ENCODE peak calls at places on chromosomes 11 and 22, in six cellular contexts. Y is heart left ventricle, X is uterus, F is right lobe of liver, T is lower leg skin, P is NB4. H is an unnamed sample.

GRCh38 chr11:15073361-15074205 is at the start of gene CALCB:
- DNase-seq in Y (no peak), X (no peak), F (no peak), T (no peak), P (no peak), H (no peak)

GRCh38 chr11:43989162-43989961 is 46.9 kb downstream of the C11orf96 start:
- DNase-seq in Y (peak), X (peak), F (peak), T (peak), P (no peak), H (no peak)

GRCh38 chr11:65279713-65280459 is 18.1 kb downstream of the POLA2 start:
- DNase-seq in Y (no peak), X (peak), F (no peak), T (no peak), P (no peak), H (no peak)

GRCh38 chr11:42237701-42238235 is 778.3 kb upstream of the LRRC4C start:
- DNase-seq in Y (no peak), X (no peak), F (no peak), T (no peak), P (no peak), H (no peak)

GRCh38 chr11:20467458-20468185 is 80.1 kb downstream of the PRMT3 start:
- DNase-seq in Y (no peak), X (no peak), F (no peak), T (no peak), P (no peak), H (no peak)

GRCh38 chr11:15764948-15765347 is 591.4 kb downstream of the SOX6 start:
- DNase-seq in Y (no peak), X (no peak), F (no peak), T (no peak), P (no peak), H (no peak)

GRCh38 chr11:8863838-8864237 is 47.2 kb upstream of the AKIP1 start:
- DNase-seq in Y (no peak), X (no peak), F (no peak), T (no peak), P (no peak), H (no peak)

GRCh38 chr11:4040461-4040860 is 54.1 kb upstream of the RRM1 start:
- DNase-seq in Y (no peak), X (no peak), F (no peak), T (no peak), P (no peak), H (no peak)

GRCh38 chr22:36417281-36417686 is 29.5 kb upstream of the MYH9 start:
- DNase-seq in Y (no peak), X (no peak), F (no peak), T (no peak), P (no peak), H (peak)

GRCh38 chr22:43901976-43902643 is 10.3 kb upstream of the PNPLA5 start:
- DNase-seq in Y (no peak), X (no peak), F (no peak), T (no peak), P (no peak), H (no peak)

GRCh38 chr11:119404872-119405271 is 18.1 kb downstream of the THY1 start:
- DNase-seq in Y (no peak), X (no peak), F (no peak), T (no peak), P (no peak), H (no peak)

GRCh38 chr11:9057888-9058287 is 33.5 kb downstream of the SCUBE2 start:
- DNase-seq in Y (no peak), X (no peak), F (no peak), T (no peak), P (no peak), H (no peak)

GRCh38 chr11:86495341-86495740 is 120.7 kb downstream of the CCDC81 start:
- DNase-seq in Y (no peak), X (no peak), F (no peak), T (no peak), P (no peak), H (no peak)

GRCh38 chr11:90434858-90435257 is 212.0 kb upstream of the CHORDC1 start:
- DNase-seq in Y (no peak), X (no peak), F (peak), T (no peak), P (peak), H (peak)

GRCh38 chr22:37178350-37179125 is 9.5 kb downstream of the C1QTNF6 start:
- DNase-seq in Y (no peak), X (no peak), F (peak), T (peak), P (no peak), H (no peak)

GRCh38 chr22:28283025-28283654 is 364.1 kb upstream of the PITPNB start:
- DNase-seq in Y (no peak), X (no peak), F (no peak), T (no peak), P (no peak), H (no peak)

GRCh38 chr11:19352736-19353110 is 112.0 kb upstream of the E2F8 start:
- DNase-seq in Y (no peak), X (no peak), F (no peak), T (no peak), P (no peak), H (no peak)

GRCh38 chr11:93568726-93569125 is 25.5 kb upstream of the SMCO4 start:
- DNase-seq in Y (no peak), X (no peak), F (peak), T (no peak), P (no peak), H (no peak)

GRCh38 chr22:18076060-18076497 is 1.7 kb upstream of the PEX26 start:
- DNase-seq in Y (peak), X (peak), F (peak), T (peak), P (peak), H (peak)

GRCh38 chr11:60544077-60544476 is 28.9 kb downstream of the MS4A13 start:
- DNase-seq in Y (no peak), X (no peak), F (no peak), T (no peak), P (no peak), H (no peak)

GRCh38 chr11:74388678-74389327 is 9.4 kb downstream of the PGM2L1 start:
- DNase-seq in Y (peak), X (peak), F (peak), T (no peak), P (peak), H (peak)

GRCh38 chr11:12787847-12788246 is 113.6 kb downstream of the TEAD1 start:
- DNase-seq in Y (no peak), X (no peak), F (no peak), T (no peak), P (no peak), H (no peak)

GRCh38 chr11:36425593-36426206 is 84.4 kb downstream of the TRAF6 start:
- DNase-seq in Y (no peak), X (no peak), F (no peak), T (no peak), P (no peak), H (no peak)

DNA sequence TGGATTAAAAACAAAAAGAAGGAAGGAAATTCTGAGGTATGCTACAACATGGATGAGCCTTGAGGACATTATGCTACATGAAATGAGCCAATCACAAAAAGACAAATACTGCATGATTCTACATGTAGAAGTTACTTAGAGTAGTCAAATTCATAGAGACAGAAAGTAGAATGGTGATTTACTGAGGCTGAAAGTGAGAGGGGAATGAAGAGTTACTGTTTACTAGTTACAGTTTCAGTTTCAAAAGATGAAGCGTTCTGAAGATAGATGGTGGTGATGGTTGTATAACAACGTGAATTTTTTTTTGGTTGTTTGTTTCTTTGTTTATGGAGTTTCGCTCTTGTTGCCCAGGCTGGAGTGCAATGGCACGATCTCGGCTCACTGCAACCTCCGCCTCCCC is 9.5 kb downstream of the OR5P2 start:
- DNase-seq in Y (no peak), X (no peak), F (no peak), T (no peak), P (no peak), H (no peak)
- TF ChIP-seq POLR2A in Y (no peak), X (no peak), F (no peak), T (no peak), P (no peak), H (no peak)

DNA sequence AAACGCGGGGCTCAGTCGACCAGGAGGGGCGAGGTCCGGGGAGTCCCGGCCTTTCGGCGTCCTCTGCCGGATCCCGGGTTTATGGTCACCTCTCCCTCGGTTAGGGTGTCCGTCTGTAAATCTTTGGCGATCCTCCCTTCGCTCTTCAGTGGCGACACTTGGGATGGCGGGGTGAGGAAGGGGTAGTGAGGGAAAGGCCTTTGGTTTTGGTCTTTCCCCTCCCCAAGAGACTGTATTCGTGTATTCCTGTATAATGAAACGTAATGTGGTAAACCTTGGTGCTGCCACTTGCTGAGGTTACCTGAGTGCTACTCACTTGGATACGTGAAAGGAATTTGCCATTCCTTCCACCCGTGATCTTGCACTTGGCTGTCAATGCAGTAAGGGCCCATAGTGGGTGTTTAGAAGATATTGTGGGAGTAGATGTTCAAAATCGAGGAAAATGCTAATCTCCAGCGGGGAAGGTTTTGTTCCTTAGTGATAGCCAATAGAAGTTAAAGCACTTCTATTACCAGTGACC is 546 bp upstream of the NUP160 start:
- DNase-seq in Y (no peak), X (no peak), F (no peak), T (no peak), P (no peak), H (no peak)
- TF ChIP-seq CTCF in Y (no peak), X (no peak), F (no peak), T (no peak), P (no peak), H (no peak)

GRCh38 chr11:47244664-47245350 is 3.8 kb downstream of the ACP2 start:
- DNase-seq in Y (no peak), X (no peak), F (peak), T (no peak), P (no peak), H (no peak)

GRCh38 chr11:47242596-47243192 is 5.9 kb downstream of the ACP2 start:
- DNase-seq in Y (no peak), X (no peak), F (no peak), T (no peak), P (no peak), H (no peak)

GRCh38 chr11:47239889-47240288 is 8.7 kb downstream of the ACP2 start:
- DNase-seq in Y (no peak), X (no peak), F (no peak), T (no peak), P (no peak), H (no peak)

GRCh38 chr11:47243454-47243853 is 5.2 kb downstream of the ACP2 start:
- DNase-seq in Y (no peak), X (no peak), F (peak), T (no peak), P (no peak), H (peak)

GRCh38 chr11:47241740-47242400 is 6.7 kb downstream of the ACP2 start:
- DNase-seq in Y (no peak), X (no peak), F (no peak), T (no peak), P (no peak), H (no peak)
- TF ChIP-seq POLR2A in Y (no peak), X (no peak), F (no peak), T (no peak), P (no peak), H (no peak)

GRCh38 chr11:83303358-83303757 is 17.2 kb upstream of the CCDC90B start:
- DNase-seq in Y (no peak), X (no peak), F (no peak), T (no peak), P (no peak), H (no peak)
- TF ChIP-seq CTCF in Y (no peak), X (no peak), F (no peak), T (no peak), P (no peak), H (no peak)

H was measured in prostate gland.